ENCODE peak calls at places on chromosomes 3 and 15, in eight cellular contexts. S is tibial nerve, R is ovary, T is stomach, U is GM12878, F is right lobe of liver, H is body of pancreas, X is uterus. M is an unnamed sample.
A peak's percentile ranks its signal among the peaks of the same experiment; 100 is the strongest.

GRCh38 chr3:170233532-170233931 is 11.3 kb downstream of the PRKCI start:
- DNase-seq in S (no peak), R (peak; percentile 23), T (peak; percentile 76), U (no peak), F (no peak), H (no peak), X (no peak), M (no peak)

GRCh38 chr15:57031605-57032004 is 113.2 kb downstream of the TCF12 start:
- DNase-seq in S (peak; percentile 68), R (no peak), T (no peak), U (no peak), F (no peak), H (peak; percentile 46), X (peak; percentile 23), M (peak; percentile 28)

GRCh38 chr3:12300137-12300536 is 11.3 kb downstream of the PPARG start:
- DNase-seq in S (no peak), R (no peak), T (no peak), U (no peak), F (no peak), H (no peak), X (no peak), M (no peak)

GRCh38 chr15:67197364-67197695 is 57.1 kb downstream of the AAGAB start:
- DNase-seq in S (no peak), R (no peak), T (no peak), U (no peak), F (no peak), H (no peak), X (no peak), M (no peak)

GRCh38 chr3:15979490-15979889 is 181.7 kb upstream of the ANKRD28 start:
- DNase-seq in S (peak; percentile 11), R (no peak), T (no peak), U (no peak), F (no peak), H (no peak), X (no peak), M (no peak)

GRCh38 chr3:120348065-120348980 is 831 bp downstream of the LRRC58 start:
- DNase-seq in S (peak; percentile 5), R (no peak), T (no peak), U (no peak), F (no peak), H (no peak), X (no peak), M (no peak)

GRCh38 chr15:59996498-59997041 is 7.5 kb upstream of the FOXB1 start:
- DNase-seq in S (no peak), R (no peak), T (no peak), U (no peak), F (no peak), H (no peak), X (no peak), M (no peak)

GRCh38 chr3:178804606-178805005 is 267.0 kb downstream of the ZMAT3 start:
- DNase-seq in S (no peak), R (no peak), T (no peak), U (no peak), F (no peak), H (no peak), X (no peak), M (no peak)

GRCh38 chr15:76252249-76252648 is 59.0 kb downstream of the ETFA start:
- DNase-seq in S (no peak), R (no peak), T (no peak), U (no peak), F (no peak), H (no peak), X (no peak), M (no peak)

GRCh38 chr3:14545251-14545635 is 5.1 kb upstream of the GRIP2 start:
- DNase-seq in S (no peak), R (no peak), T (no peak), U (no peak), F (no peak), H (no peak), X (no peak), M (no peak)

GRCh38 chr3:157499342-157499963 is 3.8 kb downstream of the VEPH1 start:
- DNase-seq in S (no peak), R (peak; percentile 10), T (peak; percentile 73), U (no peak), F (peak; percentile 47), H (peak; percentile 81), X (no peak), M (no peak)

GRCh38 chr3:46860381-46861292 is 2.6 kb downstream of the MYL3 start:
- DNase-seq in S (no peak), R (peak; percentile 21), T (no peak), U (no peak), F (peak; percentile 46), H (no peak), X (peak; percentile 16), M (peak; percentile 48)

GRCh38 chr3:117160176-117160575 is 450.6 kb downstream of the TUSC7 start:
- DNase-seq in S (no peak), R (no peak), T (no peak), U (no peak), F (no peak), H (no peak), X (no peak), M (no peak)

GRCh38 chr3:184345678-184346144 is 8.3 kb downstream of the FAM131A start:
- DNase-seq in S (peak; percentile 58), R (no peak), T (peak; percentile 66), U (no peak), F (peak; percentile 80), H (peak; percentile 75), X (no peak), M (no peak)

GRCh38 chr15:74202461-74203401 is at the start of gene STRA6:
- DNase-seq in S (no peak), R (no peak), T (no peak), U (no peak), F (no peak), H (no peak), X (no peak), M (no peak)
- H3K27ac ChIP-seq in S (no peak within 1 kb of the TSS), R (peak within 1 kb of the TSS; percentile 44), T (no peak within 1 kb of the TSS), U (no peak within 1 kb of the TSS), F (no peak within 1 kb of the TSS), H (no peak within 1 kb of the TSS), X (peak within 1 kb of the TSS; percentile 14), M (no peak within 1 kb of the TSS)

DNA sequence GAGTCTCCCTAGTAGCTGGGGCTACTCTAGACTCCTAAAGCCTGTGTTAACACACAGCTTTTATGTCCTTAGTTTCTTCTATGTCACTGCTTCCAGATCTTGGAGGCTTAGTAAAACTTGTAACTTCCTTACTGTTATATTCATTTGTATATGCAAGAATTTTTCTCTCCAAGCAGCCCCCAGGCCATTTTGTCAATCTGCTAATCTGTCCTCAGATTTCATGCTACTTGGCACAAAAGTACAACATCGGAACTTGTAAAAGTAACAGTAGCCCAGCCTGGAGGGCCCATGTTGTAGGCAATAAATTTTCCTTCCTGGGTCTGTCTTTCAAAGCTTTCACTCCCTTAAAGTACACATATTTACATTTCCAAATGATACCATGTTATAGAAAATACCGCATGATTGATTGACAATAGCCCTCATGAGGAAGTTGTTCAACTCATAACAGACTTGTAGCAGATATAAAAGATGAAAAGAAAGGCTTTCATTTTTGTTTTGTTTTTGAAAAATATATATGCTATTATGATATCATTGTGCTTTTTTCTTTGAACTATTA is 324.2 kb downstream of the NEK10 start:
- DNase-seq in S (no peak), R (no peak), T (no peak), U (no peak), F (no peak), H (no peak), X (no peak), M (no peak)
- H3K4me1 ChIP-seq in S (no peaks in the 10 kb centered on the region), R (no peaks in the 10 kb centered on the region), T (no peaks in the 10 kb centered on the region), U (no peaks in the 10 kb centered on the region), F (no peaks in the 10 kb centered on the region), H (no peaks in the 10 kb centered on the region), X (no peaks in the 10 kb centered on the region), M (no peaks in the 10 kb centered on the region)

GRCh38 chr3:141876891-141877561 is 583 bp downstream of the ATP1B3 start:
- DNase-seq in S (peak; percentile 54), R (peak; percentile 67), T (peak; percentile 61), U (no peak), F (peak; percentile 60), H (peak; percentile 49), X (peak; percentile 60), M (peak; percentile 56)

GRCh38 chr3:141875374-141875892 is 1.0 kb upstream of the ATP1B3 start:
- DNase-seq in S (peak; percentile 84), R (peak; percentile 84), T (peak; percentile 86), U (peak; percentile 31), F (peak; percentile 83), H (peak; percentile 83), X (peak; percentile 82), M (peak; percentile 87)

GRCh38 chr3:141877911-141878310 is 1.5 kb downstream of the ATP1B3 start:
- DNase-seq in S (no peak), R (no peak), T (no peak), U (no peak), F (no peak), H (no peak), X (no peak), M (no peak)

GRCh38 chr3:141876381-141876890 is at the start of gene ATP1B3:
- DNase-seq in S (peak; percentile 57), R (peak; percentile 86), T (peak; percentile 89), U (peak; percentile 39), F (peak; percentile 86), H (peak; percentile 87), X (peak; percentile 86), M (peak; percentile 90)

GRCh38 chr3:141875893-141876380 is 506 bp upstream of the ATP1B3 start:
- DNase-seq in S (peak; percentile 64), R (peak; percentile 80), T (peak; percentile 56), U (no peak), F (peak; percentile 62), H (peak; percentile 55), X (no peak), M (peak; percentile 74)
- TF ChIP-seq POLR2A in S (no peak), R (no peak), T (no peak), U (no peak), F (no peak), H (no peak), X (no peak), M (peak; percentile 22)

GRCh38 chr3:190554197-190554596 is 40.3 kb downstream of the IL1RAP start:
- DNase-seq in S (no peak), R (no peak), T (no peak), U (no peak), F (no peak), H (no peak), X (no peak), M (no peak)

GRCh38 chr3:190558316-190558715 is 44.4 kb downstream of the IL1RAP start:
- DNase-seq in S (no peak), R (no peak), T (no peak), U (no peak), F (no peak), H (no peak), X (no peak), M (no peak)

GRCh38 chr3:190560284-190560895 is 46.5 kb downstream of the IL1RAP start:
- DNase-seq in S (no peak), R (no peak), T (no peak), U (no peak), F (no peak), H (no peak), X (no peak), M (no peak)

GRCh38 chr3:190558796-190559195 is 44.9 kb downstream of the IL1RAP start:
- DNase-seq in S (no peak), R (no peak), T (no peak), U (no peak), F (no peak), H (peak; percentile 20), X (no peak), M (no peak)

DNA sequence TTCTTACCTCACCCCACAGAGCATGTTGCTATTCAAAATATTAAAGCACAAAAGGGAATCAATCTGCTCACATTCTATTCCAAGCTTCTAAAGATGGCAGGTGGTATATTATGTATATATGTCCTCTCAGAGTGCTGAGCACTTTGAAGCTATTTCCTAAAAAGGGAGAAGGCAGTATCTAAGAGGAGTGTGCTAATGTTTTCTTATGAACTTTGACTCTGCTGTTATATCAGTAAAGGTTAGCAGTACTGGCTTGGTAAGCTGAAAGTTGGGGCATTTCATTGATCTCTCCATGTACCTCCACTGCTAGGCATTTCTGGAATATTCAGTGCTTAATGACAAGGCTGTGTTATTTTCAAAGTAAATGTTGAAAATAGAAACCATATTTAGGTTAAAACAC is 43.4 kb downstream of the IL1RAP start:
- DNase-seq in S (no peak), R (no peak), T (no peak), U (no peak), F (no peak), H (no peak), X (no peak), M (no peak)
- H3K27ac ChIP-seq in S (no peak overlapping the region), R (no peak overlapping the region), T (no peak overlapping the region), U (no peak overlapping the region), F (peak overlapping the region; percentile 78), H (no peak overlapping the region), X (no peak overlapping the region), M (no peak overlapping the region)